ENCODE peak calls at places on chromosomes 7 and 10, in eight cellular contexts. T is fibroblast of lung, W is colonic mucosa, Y is GM23248, O is HCT116, E is astrocyte, S is HepG2, L is H1. M is an unnamed sample. For H3K4me1, the result is how much of the 10 kb centered on the place peaks cover.

GRCh38 chr7:142385528-142386340 is 127.9 kb upstream of the PRSS58 start:
- DNase-seq in T (peak), W (peak), O (peak), S (peak), E (peak), L (no peak), Y (peak), M (peak)

GRCh38 chr7:2894118-2894940 is 50.2 kb upstream of the GNA12 start:
- DNase-seq in S (no peak), O (no peak), T (no peak), E (no peak), W (no peak), L (no peak), Y (no peak), M (no peak)

GRCh38 chr10:111890046-111890445 is 293.5 kb downstream of the GPAM start:
- DNase-seq in L (no peak), O (no peak), T (no peak), E (no peak), S (no peak), W (no peak), Y (no peak), M (no peak)

GRCh38 chr10:69439350-69439739 is 11.9 kb upstream of the TSPAN15 start:
- DNase-seq in T (no peak), S (no peak), O (no peak), Y (peak), E (no peak), L (no peak), W (peak), M (no peak)

GRCh38 chr10:122051609-122052385 is 62.8 kb downstream of the TACC2 start:
- DNase-seq in T (peak), Y (peak), O (peak), S (peak), W (peak), L (no peak), E (peak), M (peak)

GRCh38 chr7:124308384-124308783 is 275.5 kb upstream of the TMEM229A start:
- DNase-seq in W (no peak), O (no peak), Y (no peak), E (no peak), S (no peak), T (no peak), L (no peak), M (no peak)

GRCh38 chr7:151736403-151736909 is 140.5 kb downstream of the PRKAG2 start:
- DNase-seq in Y (peak), O (peak), W (peak), E (peak), S (peak), T (peak), L (peak), M (no peak)

GRCh38 chr10:13820591-13821377 is 234.0 kb downstream of the PRPF18 start:
- DNase-seq in W (no peak), O (no peak), S (no peak), T (no peak), Y (no peak), L (no peak), E (no peak), M (peak)

GRCh38 chr7:79060498-79060897 is 393.0 kb downstream of the MAGI2 start:
- DNase-seq in T (no peak), E (no peak), W (no peak), S (no peak), O (no peak), L (no peak), Y (no peak), M (no peak)

GRCh38 chr7:157685430-157686284 is 348.9 kb downstream of the DNAJB6 start:
- DNase-seq in O (no peak), E (no peak), L (no peak), Y (no peak), S (no peak), T (no peak), W (no peak), M (peak)

GRCh38 chr10:76150139-76150885 is 718.9 kb downstream of the LRMDA start:
- DNase-seq in O (no peak), L (no peak), T (peak), E (peak), Y (peak), W (no peak), S (peak), M (peak)

DNA sequence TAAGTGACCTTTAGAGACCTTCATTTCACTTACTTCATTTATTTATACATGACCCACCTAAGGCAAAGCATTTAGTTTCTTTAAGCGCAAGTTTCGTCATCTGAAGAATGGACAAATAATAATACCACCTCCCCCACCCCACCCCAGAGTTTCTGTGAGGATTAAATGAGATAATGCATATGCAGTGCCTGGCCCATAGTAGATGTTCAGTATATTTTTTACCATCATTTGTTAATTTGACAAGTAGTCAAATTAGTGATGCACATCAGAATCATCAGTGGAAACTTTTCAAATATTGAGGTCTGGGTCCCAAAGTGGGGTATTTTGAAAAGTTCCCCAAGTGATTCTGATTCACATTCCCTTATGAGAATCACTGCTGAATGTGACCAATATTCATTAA is 243.9 kb downstream of the PTEN start:
- DNase-seq in L (no peak), Y (no peak), W (no peak), O (no peak), T (no peak), E (no peak), S (no peak), M (no peak)
- H3K4me1 ChIP-seq in L (under half), Y (under half), W (under half), O (under half), T (under half), E (under half), S (under half), M (under half)

DNA sequence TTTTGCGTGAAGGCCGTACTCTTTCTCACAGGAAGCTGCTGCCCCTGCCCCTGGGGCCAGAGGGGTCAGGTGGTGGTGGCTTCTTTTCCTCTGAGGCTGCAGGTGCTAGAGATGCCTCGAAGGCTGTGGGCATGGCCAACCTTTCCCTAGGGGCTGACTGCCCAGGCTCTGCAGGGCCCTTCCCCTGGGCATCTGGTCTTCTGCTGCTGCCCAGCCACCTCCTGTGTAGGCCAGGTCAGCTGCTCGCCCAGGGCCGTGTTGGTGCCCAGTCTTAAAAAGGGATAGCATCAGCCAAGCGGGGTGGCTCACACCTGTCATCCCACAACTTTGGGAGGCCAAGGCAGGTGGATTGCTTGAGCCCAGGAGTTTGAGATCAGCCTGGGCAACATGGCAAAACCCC is 114.3 kb downstream of the FAM53B start:
- DNase-seq in O (no peak), E (no peak), L (no peak), Y (no peak), T (no peak), W (no peak), S (no peak), M (no peak)
- H3K9ac ChIP-seq in O (no peak), E (no peak), L (no peak), Y (no peak), T (no peak), W (no peak), S (no peak), M (no peak)

DNA sequence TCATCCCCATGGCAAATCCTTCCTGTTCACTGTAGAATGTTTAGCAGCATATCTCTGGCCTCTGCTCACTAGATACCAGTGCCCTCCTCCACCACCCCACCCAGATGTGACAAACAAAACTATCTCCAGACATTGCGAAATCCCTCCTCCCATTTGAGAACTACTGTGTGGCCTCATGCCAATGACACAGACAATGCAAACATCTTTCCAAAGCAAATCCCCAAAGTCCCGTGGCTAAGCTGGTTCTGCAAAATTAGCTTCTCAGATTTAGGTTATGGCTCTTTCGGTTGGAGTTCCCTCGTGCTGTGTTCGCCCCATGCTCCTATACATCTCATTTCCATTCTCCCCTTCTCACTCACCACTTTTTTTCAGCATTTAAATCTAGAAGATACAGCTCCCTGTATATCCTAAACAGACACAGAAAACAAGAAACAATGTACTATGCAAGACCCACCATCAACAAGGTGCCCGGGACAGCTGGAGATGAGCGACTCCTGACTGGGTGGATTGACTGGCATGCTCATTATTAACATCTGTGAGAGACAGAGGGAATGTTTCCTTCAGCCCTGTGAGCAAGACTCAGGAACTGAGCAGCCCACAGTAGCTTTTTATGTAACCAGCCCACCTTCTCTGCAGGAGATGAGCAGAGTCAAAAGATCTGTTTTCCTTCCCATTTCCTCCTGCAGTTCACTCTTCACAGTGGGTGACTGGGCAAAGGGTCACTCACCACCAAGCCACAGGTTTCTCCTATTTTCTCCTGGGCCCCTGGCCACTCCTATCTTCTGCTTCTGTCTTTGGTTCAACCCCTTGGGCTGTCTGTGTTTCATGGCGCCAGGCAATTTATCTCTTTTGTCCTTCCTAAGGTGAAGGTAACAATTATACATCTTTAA is 225.7 kb upstream of the AOAH start:
- DNase-seq in T (no peak), Y (peak), S (peak), O (no peak), E (no peak), W (peak), L (no peak), M (peak)
- H3K4me1 ChIP-seq in T (under half), Y (under half), S (half or more), O (under half), E (under half), W (under half), L (under half), M (under half)

DNA sequence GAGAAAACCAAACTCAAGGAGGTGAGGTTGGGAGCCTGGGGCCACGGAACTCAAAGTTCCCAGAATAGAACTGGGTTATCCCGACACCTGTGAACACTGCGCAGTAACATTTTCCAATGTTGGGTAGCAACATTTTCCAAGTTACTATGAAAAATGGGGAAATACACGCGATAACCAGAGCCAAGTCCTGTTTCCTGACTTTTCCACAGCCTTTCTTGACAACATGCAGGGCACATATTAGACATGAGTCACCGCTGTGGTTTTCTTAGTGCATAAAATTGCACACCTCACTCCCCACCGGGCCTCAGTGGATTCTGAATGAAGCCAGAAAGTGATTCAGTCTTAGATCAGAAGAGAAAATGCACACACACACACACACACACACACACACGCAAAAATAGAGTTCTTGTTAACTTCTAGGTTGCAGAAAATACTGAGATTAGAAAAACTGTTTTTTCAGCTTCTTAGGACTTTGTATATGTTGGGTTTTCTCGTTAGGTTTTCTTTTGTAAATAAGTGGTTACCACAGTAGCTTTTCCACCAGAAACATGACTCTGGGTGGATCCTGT is 70.0 kb downstream of the CAMK1D start:
- DNase-seq in T (peak), Y (peak), S (no peak), W (no peak), L (no peak), O (peak), E (peak), M (no peak)
- H3K9ac ChIP-seq in T (no peak), Y (no peak), S (no peak), W (no peak), L (no peak), O (no peak), E (peak), M (no peak)

GRCh38 chr7:105228555-105228954 is 160.2 kb downstream of the SRPK2 start:
- DNase-seq in L (peak), O (no peak), E (no peak), T (no peak), S (no peak), W (no peak), Y (no peak), M (peak)
- H3K4me1 ChIP-seq in L (under half), O (under half), E (under half), T (under half), S (under half), W (under half), Y (under half), M (under half)

GRCh38 chr10:43373461-43373860 is 2.0 kb downstream of the FXYD4 start:
- DNase-seq in E (no peak), Y (no peak), W (no peak), S (no peak), O (no peak), T (no peak), L (no peak), M (no peak)

GRCh38 chr10:43374194-43374593 is 2.8 kb downstream of the FXYD4 start:
- DNase-seq in E (no peak), W (no peak), L (no peak), Y (no peak), T (no peak), O (no peak), S (no peak), M (no peak)

GRCh38 chr10:43370671-43371215 is 693 bp upstream of the FXYD4 start:
- DNase-seq in L (no peak), O (no peak), Y (no peak), E (no peak), W (no peak), T (no peak), S (no peak), M (no peak)

GRCh38 chr10:43371418-43371817 is at the start of gene FXYD4:
- DNase-seq in E (no peak), Y (no peak), L (no peak), W (peak), O (no peak), S (no peak), T (no peak), M (no peak)

GRCh38 chr10:43372751-43373445 is 1.5 kb downstream of the FXYD4 start:
- DNase-seq in W (no peak), E (no peak), S (no peak), T (no peak), Y (no peak), O (no peak), L (no peak), M (no peak)
- H3K9ac ChIP-seq in W (no peak), E (no peak), S (no peak), T (no peak), Y (no peak), O (no peak), L (no peak), M (no peak)

DNA sequence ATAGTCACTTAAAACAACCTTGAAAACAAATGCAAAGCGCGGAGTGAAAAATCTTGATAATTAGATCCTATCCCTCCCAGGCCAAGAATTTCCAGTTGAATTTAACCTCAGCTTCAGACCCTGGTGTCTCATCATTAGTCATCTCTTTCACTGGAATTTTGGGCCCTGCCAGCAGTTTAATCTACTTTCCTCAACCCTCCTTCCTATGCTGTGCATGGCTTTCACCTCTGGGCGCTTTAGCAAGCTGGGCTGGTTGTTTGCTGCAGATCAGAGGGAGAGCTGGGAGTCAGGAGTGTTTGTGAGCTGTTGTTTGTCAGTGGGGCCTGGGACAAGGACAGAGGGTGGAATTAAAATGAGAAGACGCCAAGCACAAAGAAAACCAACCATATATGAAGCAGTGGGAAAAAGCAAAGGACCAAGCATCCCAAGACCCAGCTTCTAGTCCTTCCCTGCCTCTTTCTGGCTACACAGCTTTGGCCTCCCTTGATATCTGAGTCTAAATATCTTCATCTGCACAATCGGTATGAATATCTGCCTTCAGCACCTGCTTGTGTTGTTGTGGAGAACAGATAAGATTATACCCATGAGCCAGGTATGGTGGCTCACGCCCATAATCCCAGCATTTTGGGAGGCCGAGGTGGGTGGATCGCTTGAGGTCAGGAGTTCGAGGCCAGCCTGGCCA is 13.5 kb downstream of the MYOF start:
- DNase-seq in Y (peak), S (peak), T (peak), E (peak), O (peak), W (no peak), L (no peak), M (no peak)
- H3K4me1 ChIP-seq in Y (half or more), S (under half), T (half or more), E (half or more), O (half or more), W (under half), L (under half), M (under half)

M was measured in endodermal cell.